ENCODE peak calls at places on chromosomes 5 and 9, in eight cellular contexts. One of them, this sample, is unnamed.

GRCh38 chr5:173577817-173578216 is 38.6 kb downstream of the BOD1 start:
- DNase-seq in psoas muscle: no peak
- DNase-seq in fibroblast of the aortic adventitia: no peak
- DNase-seq in mucosa of descending colon: no peak
- DNase-seq in bronchial epithelial cell: no peak
- DNase-seq in cardiac fibroblast: no peak
- DNase-seq in body of pancreas: no peak
- DNase-seq in B cell: no peak
- DNase-seq in this sample: no peak

GRCh38 chr5:78589928-78590327 is 58.6 kb downstream of the LHFPL2 start:
- DNase-seq in psoas muscle: no peak
- DNase-seq in fibroblast of the aortic adventitia: no peak
- DNase-seq in mucosa of descending colon: no peak
- DNase-seq in bronchial epithelial cell: no peak
- DNase-seq in cardiac fibroblast: peak
- DNase-seq in body of pancreas: no peak
- DNase-seq in B cell: no peak
- DNase-seq in this sample: no peak

GRCh38 chr5:176908677-176909358 is 9.7 kb upstream of the HK3 start:
- DNase-seq in psoas muscle: no peak
- DNase-seq in fibroblast of the aortic adventitia: no peak
- DNase-seq in mucosa of descending colon: no peak
- DNase-seq in bronchial epithelial cell: no peak
- DNase-seq in cardiac fibroblast: no peak
- DNase-seq in body of pancreas: no peak
- DNase-seq in B cell: no peak
- DNase-seq in this sample: no peak

GRCh38 chr9:26747611-26748010 is 145.0 kb downstream of the CAAP1 start:
- DNase-seq in psoas muscle: no peak
- DNase-seq in fibroblast of the aortic adventitia: no peak
- DNase-seq in mucosa of descending colon: no peak
- DNase-seq in bronchial epithelial cell: no peak
- DNase-seq in cardiac fibroblast: no peak
- DNase-seq in body of pancreas: no peak
- DNase-seq in B cell: no peak
- DNase-seq in this sample: no peak

GRCh38 chr5:172502969-172503368 is 48.6 kb upstream of the SH3PXD2B start:
- DNase-seq in psoas muscle: no peak
- DNase-seq in fibroblast of the aortic adventitia: no peak
- DNase-seq in mucosa of descending colon: no peak
- DNase-seq in bronchial epithelial cell: peak
- DNase-seq in cardiac fibroblast: no peak
- DNase-seq in body of pancreas: no peak
- DNase-seq in B cell: no peak
- DNase-seq in this sample: peak

GRCh38 chr5:126106032-126106431 is 317.2 kb upstream of the GRAMD2B start:
- DNase-seq in psoas muscle: no peak
- DNase-seq in fibroblast of the aortic adventitia: peak
- DNase-seq in mucosa of descending colon: no peak
- DNase-seq in bronchial epithelial cell: peak
- DNase-seq in cardiac fibroblast: peak
- DNase-seq in body of pancreas: no peak
- DNase-seq in B cell: no peak
- DNase-seq in this sample: no peak

GRCh38 chr5:170491479-170491878 is 12.3 kb upstream of the KCNIP1 start:
- DNase-seq in psoas muscle: no peak
- DNase-seq in fibroblast of the aortic adventitia: peak
- DNase-seq in mucosa of descending colon: no peak
- DNase-seq in bronchial epithelial cell: peak
- DNase-seq in cardiac fibroblast: peak
- DNase-seq in body of pancreas: peak
- DNase-seq in B cell: no peak
- DNase-seq in this sample: no peak

GRCh38 chr5:72255237-72255636 is 64.8 kb downstream of the MRPS27 start:
- DNase-seq in psoas muscle: no peak
- DNase-seq in fibroblast of the aortic adventitia: no peak
- DNase-seq in mucosa of descending colon: no peak
- DNase-seq in bronchial epithelial cell: peak
- DNase-seq in cardiac fibroblast: no peak
- DNase-seq in body of pancreas: no peak
- DNase-seq in B cell: no peak
- DNase-seq in this sample: no peak

GRCh38 chr5:179370490-179371122 is 25.3 kb upstream of the ADAMTS2 start:
- DNase-seq in psoas muscle: peak
- DNase-seq in fibroblast of the aortic adventitia: no peak
- DNase-seq in mucosa of descending colon: no peak
- DNase-seq in bronchial epithelial cell: no peak
- DNase-seq in cardiac fibroblast: no peak
- DNase-seq in body of pancreas: no peak
- DNase-seq in B cell: no peak
- DNase-seq in this sample: no peak

GRCh38 chr9:136504512-136505348 is 21.9 kb upstream of the SEC16A start:
- DNase-seq in psoas muscle: no peak
- DNase-seq in fibroblast of the aortic adventitia: no peak
- DNase-seq in mucosa of descending colon: no peak
- DNase-seq in bronchial epithelial cell: no peak
- DNase-seq in cardiac fibroblast: no peak
- DNase-seq in body of pancreas: no peak
- DNase-seq in B cell: no peak
- DNase-seq in this sample: no peak

GRCh38 chr9:136505406-136506403 is 22.9 kb upstream of the SEC16A start:
- DNase-seq in psoas muscle: no peak
- DNase-seq in fibroblast of the aortic adventitia: no peak
- DNase-seq in mucosa of descending colon: no peak
- DNase-seq in bronchial epithelial cell: no peak
- DNase-seq in cardiac fibroblast: no peak
- DNase-seq in body of pancreas: no peak
- DNase-seq in B cell: no peak
- DNase-seq in this sample: no peak

GRCh38 chr9:136502196-136502595 is 19.4 kb upstream of the SEC16A start:
- DNase-seq in psoas muscle: no peak
- DNase-seq in fibroblast of the aortic adventitia: no peak
- DNase-seq in mucosa of descending colon: no peak
- DNase-seq in bronchial epithelial cell: no peak
- DNase-seq in cardiac fibroblast: no peak
- DNase-seq in body of pancreas: no peak
- DNase-seq in B cell: no peak
- DNase-seq in this sample: no peak

GRCh38 chr9:136501686-136502085 is 18.8 kb upstream of the SEC16A start:
- DNase-seq in psoas muscle: no peak
- DNase-seq in fibroblast of the aortic adventitia: no peak
- DNase-seq in mucosa of descending colon: no peak
- DNase-seq in bronchial epithelial cell: no peak
- DNase-seq in cardiac fibroblast: no peak
- DNase-seq in body of pancreas: no peak
- DNase-seq in B cell: no peak
- DNase-seq in this sample: no peak

GRCh38 chr9:136502940-136503550 is 20.2 kb upstream of the SEC16A start:
- DNase-seq in psoas muscle: no peak
- DNase-seq in fibroblast of the aortic adventitia: no peak
- DNase-seq in mucosa of descending colon: no peak
- DNase-seq in bronchial epithelial cell: no peak
- DNase-seq in cardiac fibroblast: no peak
- DNase-seq in body of pancreas: no peak
- DNase-seq in B cell: no peak
- DNase-seq in this sample: no peak
- TF ChIP-seq CTCF in psoas muscle: no peak
- TF ChIP-seq CTCF in fibroblast of the aortic adventitia: no peak
- TF ChIP-seq CTCF in mucosa of descending colon: no peak
- TF ChIP-seq CTCF in bronchial epithelial cell: peak
- TF ChIP-seq CTCF in cardiac fibroblast: no peak
- TF ChIP-seq CTCF in body of pancreas: no peak
- TF ChIP-seq CTCF in B cell: no peak
- TF ChIP-seq CTCF in this sample: no peak

GRCh38 chr5:35233121-35233520 is 2.8 kb upstream of the PRLR start:
- DNase-seq in psoas muscle: no peak
- DNase-seq in fibroblast of the aortic adventitia: no peak
- DNase-seq in mucosa of descending colon: no peak
- DNase-seq in bronchial epithelial cell: no peak
- DNase-seq in cardiac fibroblast: no peak
- DNase-seq in body of pancreas: no peak
- DNase-seq in B cell: no peak
- DNase-seq in this sample: no peak

GRCh38 chr5:35232124-35232523 is 1.8 kb upstream of the PRLR start:
- DNase-seq in psoas muscle: no peak
- DNase-seq in fibroblast of the aortic adventitia: no peak
- DNase-seq in mucosa of descending colon: no peak
- DNase-seq in bronchial epithelial cell: no peak
- DNase-seq in cardiac fibroblast: no peak
- DNase-seq in body of pancreas: no peak
- DNase-seq in B cell: no peak
- DNase-seq in this sample: no peak

GRCh38 chr5:35230043-35230611 is at the start of gene PRLR:
- DNase-seq in psoas muscle: peak
- DNase-seq in fibroblast of the aortic adventitia: peak
- DNase-seq in mucosa of descending colon: peak
- DNase-seq in bronchial epithelial cell: peak
- DNase-seq in cardiac fibroblast: peak
- DNase-seq in body of pancreas: peak
- DNase-seq in B cell: peak
- DNase-seq in this sample: peak

GRCh38 chr5:35228304-35228703 is 2.0 kb downstream of the PRLR start:
- DNase-seq in psoas muscle: no peak
- DNase-seq in fibroblast of the aortic adventitia: no peak
- DNase-seq in mucosa of descending colon: no peak
- DNase-seq in bronchial epithelial cell: no peak
- DNase-seq in cardiac fibroblast: no peak
- DNase-seq in body of pancreas: no peak
- DNase-seq in B cell: no peak
- DNase-seq in this sample: no peak

DNA sequence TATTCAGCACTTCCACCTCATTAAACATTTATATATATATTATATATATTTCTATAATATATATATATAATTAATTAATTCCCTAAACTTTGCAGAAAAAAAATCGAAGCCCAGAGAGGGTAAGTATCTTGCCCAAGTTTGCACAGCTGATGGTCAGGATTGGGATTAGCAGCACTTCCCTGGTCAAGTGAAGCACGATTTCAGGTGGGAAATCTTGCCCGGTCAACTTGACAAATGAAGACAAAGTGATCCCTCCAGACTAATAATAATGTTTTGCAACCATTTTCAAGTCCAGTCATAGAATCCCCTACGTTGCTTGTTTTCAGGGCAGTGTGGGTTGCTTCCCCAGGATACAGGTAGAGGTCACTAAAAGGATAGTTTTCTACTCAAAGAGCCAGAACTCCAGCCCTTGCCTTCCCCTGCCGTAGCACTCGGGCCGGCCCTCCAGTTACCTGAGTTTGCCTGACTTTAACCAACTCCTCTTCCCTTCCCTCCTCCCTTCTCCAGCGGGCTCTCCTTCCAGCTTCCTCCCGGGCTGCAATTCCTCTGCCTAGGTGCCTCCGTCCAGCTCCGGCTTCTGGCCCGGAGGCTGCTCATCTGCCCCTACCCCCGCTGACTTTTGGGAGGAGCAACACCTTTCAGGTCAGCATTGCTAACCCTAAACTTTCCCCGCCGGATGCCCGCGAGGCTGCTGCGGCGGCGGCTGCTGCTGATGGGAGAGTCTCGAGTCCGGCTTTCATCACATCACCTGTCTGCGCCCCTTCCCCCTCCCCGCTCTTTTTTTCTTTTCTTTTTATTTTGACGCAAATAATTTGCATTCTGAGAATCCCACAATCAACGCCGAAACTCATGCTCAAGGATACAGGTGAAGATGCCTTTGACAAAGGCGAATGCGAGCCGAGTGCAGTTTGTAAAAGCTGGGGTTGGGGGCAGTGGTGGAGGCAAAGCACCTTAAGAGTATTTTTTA is 928 bp downstream of the PRLR start:
- DNase-seq in psoas muscle: no peak
- DNase-seq in fibroblast of the aortic adventitia: no peak
- DNase-seq in mucosa of descending colon: peak
- DNase-seq in bronchial epithelial cell: no peak
- DNase-seq in cardiac fibroblast: no peak
- DNase-seq in body of pancreas: peak
- DNase-seq in B cell: peak
- DNase-seq in this sample: no peak
- TF ChIP-seq CTCF in psoas muscle: no peak
- TF ChIP-seq CTCF in fibroblast of the aortic adventitia: no peak
- TF ChIP-seq CTCF in mucosa of descending colon: no peak
- TF ChIP-seq CTCF in bronchial epithelial cell: no peak
- TF ChIP-seq CTCF in cardiac fibroblast: no peak
- TF ChIP-seq CTCF in body of pancreas: peak
- TF ChIP-seq CTCF in B cell: no peak
- TF ChIP-seq CTCF in this sample: no peak

DNA sequence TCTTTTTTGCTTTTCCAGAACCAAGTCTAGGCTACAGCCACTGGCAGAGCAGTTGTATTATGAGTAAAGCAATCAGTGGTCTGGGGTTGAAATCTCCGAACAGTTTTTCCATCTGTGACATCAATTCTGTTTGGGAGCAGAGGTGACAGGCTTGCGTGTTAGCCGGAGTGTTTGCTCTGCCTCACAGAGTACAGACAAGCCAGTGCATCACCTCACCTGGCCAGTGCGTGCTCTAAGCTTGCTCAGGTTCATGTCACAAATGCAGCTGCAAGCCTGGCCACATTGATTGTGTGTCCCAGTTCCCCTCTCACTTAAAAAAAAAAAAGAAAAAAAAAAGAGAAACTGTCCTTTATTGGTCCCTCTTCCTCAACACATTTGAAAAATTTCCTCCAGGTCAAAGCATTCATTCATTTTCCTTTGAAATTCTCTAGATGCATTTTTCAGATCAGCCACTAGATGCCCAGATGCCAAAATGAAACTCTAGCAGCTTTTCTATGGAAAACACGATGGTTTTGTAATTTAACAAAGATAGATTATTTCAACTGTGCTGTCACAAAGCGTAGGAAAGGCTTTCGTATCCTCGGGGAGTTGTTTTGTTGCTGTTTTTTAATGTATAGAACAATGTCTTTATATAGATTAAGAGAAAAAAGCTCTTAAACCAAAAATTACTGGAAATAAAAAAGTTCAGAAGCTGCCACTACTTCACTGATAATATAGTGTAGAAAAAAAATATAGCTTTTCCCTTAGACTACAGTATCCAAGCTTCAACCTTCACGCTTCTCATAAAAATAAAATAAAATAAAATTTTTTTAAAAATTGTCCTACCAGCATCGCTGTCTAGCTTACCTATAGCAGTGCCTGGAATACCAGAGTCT is 585.5 kb downstream of the TLE1 start:
- DNase-seq in psoas muscle: no peak
- DNase-seq in fibroblast of the aortic adventitia: peak
- DNase-seq in mucosa of descending colon: no peak
- DNase-seq in bronchial epithelial cell: no peak
- DNase-seq in cardiac fibroblast: peak
- DNase-seq in body of pancreas: no peak
- DNase-seq in B cell: no peak
- DNase-seq in this sample: no peak
- TF ChIP-seq CTCF in psoas muscle: no peak
- TF ChIP-seq CTCF in fibroblast of the aortic adventitia: peak
- TF ChIP-seq CTCF in mucosa of descending colon: no peak
- TF ChIP-seq CTCF in bronchial epithelial cell: peak
- TF ChIP-seq CTCF in cardiac fibroblast: peak
- TF ChIP-seq CTCF in body of pancreas: peak
- TF ChIP-seq CTCF in B cell: no peak
- TF ChIP-seq CTCF in this sample: peak

DNA sequence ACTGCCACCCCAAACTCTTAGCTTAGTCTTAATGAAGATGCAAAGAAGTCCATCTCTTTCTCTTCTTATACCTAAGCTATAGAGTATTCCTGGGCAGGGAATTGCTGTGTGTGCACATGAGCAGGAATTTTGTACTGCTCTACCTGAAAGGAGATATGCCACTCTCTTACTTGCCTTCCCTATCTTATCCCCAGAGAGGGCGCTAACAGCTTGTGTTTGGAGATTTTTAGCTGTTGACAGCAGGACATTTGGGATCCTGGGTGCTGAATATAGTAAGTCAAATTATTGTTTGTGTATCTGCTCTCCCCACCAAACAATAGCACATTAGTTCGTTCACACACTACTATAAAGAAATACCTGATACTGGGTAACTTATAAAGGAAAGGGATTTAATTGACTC is 159.5 kb downstream of the GABRG2 start:
- DNase-seq in psoas muscle: no peak
- DNase-seq in fibroblast of the aortic adventitia: no peak
- DNase-seq in mucosa of descending colon: no peak
- DNase-seq in bronchial epithelial cell: no peak
- DNase-seq in cardiac fibroblast: no peak
- DNase-seq in body of pancreas: no peak
- DNase-seq in B cell: no peak
- DNase-seq in this sample: no peak
- TF ChIP-seq CTCF in psoas muscle: no peak
- TF ChIP-seq CTCF in fibroblast of the aortic adventitia: no peak
- TF ChIP-seq CTCF in mucosa of descending colon: no peak
- TF ChIP-seq CTCF in bronchial epithelial cell: no peak
- TF ChIP-seq CTCF in cardiac fibroblast: no peak
- TF ChIP-seq CTCF in body of pancreas: no peak
- TF ChIP-seq CTCF in B cell: no peak
- TF ChIP-seq CTCF in this sample: no peak

This sample was measured in suprapubic skin.